ENCODE peak calls at places on chromosome 14, in six cellular contexts. L is IMR-90, V is thoracic aorta, X is left lung, B is heart right ventricle, D is upper lobe of right lung. N is an unnamed sample.

GRCh38 chr14:49294736-49295135 is 291.4 kb downstream of the RPS29 start:
- DNase-seq in D (no peak), V (no peak), L (no peak), X (no peak), B (no peak), N (no peak)

GRCh38 chr14:99273025-99273723 is 1.2 kb upstream of the BCL11B start:
- DNase-seq in L (no peak), D (no peak), V (no peak), B (no peak), X (no peak), N (no peak)

GRCh38 chr14:95547626-95548327 is 12.9 kb downstream of the GLRX5 start:
- DNase-seq in B (no peak), L (peak; percentile 66), X (no peak), D (peak; percentile 19), V (no peak), N (no peak)

GRCh38 chr14:68939424-68939892 is 39.6 kb downstream of the ACTN1 start:
- DNase-seq in B (no peak), X (no peak), V (no peak), D (no peak), L (no peak), N (no peak)

GRCh38 chr14:72633551-72633950 is 260.4 kb downstream of the DPF3 start:
- DNase-seq in V (no peak), X (no peak), B (no peak), D (no peak), L (no peak), N (no peak)

GRCh38 chr14:87691482-87691881 is 301.5 kb downstream of the GALC start:
- DNase-seq in L (no peak), V (no peak), X (peak; percentile 38), D (peak; percentile 65), B (no peak), N (no peak)

GRCh38 chr14:56175773-56176172 is 57.6 kb downstream of the PELI2 start:
- DNase-seq in B (no peak), D (no peak), L (no peak), X (no peak), V (no peak), N (no peak)

GRCh38 chr14:97491697-97492096 is 694.5 kb downstream of the VRK1 start:
- DNase-seq in L (no peak), B (no peak), D (no peak), V (no peak), X (no peak), N (no peak)

GRCh38 chr14:68479247-68479646 is 313.6 kb downstream of the ZFP36L1 start:
- DNase-seq in L (peak; percentile 25), V (no peak), D (no peak), X (no peak), B (no peak), N (no peak)

DNA sequence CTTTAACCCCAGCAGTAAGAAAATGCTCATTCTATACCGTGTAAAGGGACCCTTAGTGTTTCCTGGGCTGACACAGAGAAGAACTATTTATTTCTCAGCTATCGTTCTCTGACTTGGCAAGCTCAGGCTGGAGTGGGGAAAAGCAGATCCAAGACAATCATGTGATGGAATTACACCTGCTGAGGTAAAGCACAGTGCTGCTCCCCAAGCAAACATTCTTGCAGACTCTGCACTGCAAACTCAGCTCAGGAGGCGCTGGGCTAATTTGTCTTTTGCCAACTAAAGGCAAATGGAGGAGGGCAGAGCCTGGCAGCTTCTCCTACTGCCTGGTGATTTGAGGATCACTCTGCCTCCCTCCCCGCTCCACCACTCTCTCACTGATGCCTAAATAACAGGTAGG is 57.8 kb upstream of the FUT8 start:
- DNase-seq in L (no peak), B (no peak), X (no peak), D (no peak), V (no peak), N (no peak)
- H3K27ac ChIP-seq in L (no peak overlapping the region), B (no peak overlapping the region), X (no peak overlapping the region), D (no peak overlapping the region), V (no peak overlapping the region), N (no peak overlapping the region)

DNA sequence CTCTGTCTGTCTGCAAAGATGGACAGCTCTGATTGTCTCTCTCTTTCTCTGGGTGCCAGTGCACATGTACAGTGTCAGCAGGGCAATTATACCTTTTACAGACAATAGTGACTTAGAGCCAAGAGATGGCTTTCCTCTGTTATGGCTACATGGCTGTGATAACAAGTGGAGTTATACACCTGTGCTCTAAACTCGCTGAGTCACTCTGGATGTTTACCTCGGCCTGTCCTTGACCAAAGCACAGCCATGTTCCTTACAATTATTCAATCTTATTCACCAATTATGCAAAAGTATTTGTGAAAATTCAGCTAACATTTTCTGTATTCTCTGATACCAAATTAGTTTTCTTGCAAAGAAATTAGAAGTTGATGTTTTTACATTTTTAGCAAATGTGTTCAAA is 475.5 kb upstream of the CCDC196 start:
- DNase-seq in X (no peak), L (no peak), B (no peak), V (no peak), D (no peak), N (no peak)
- H3K27ac ChIP-seq in X (no peak overlapping the region), L (no peak overlapping the region), B (no peak overlapping the region), V (no peak overlapping the region), D (no peak overlapping the region), N (no peak overlapping the region)

GRCh38 chr14:54360667-54361066 is 36.1 kb upstream of the CDKN3 start:
- DNase-seq in V (no peak), D (no peak), L (no peak), B (no peak), X (no peak), N (no peak)

GRCh38 chr14:54362759-54363437 is 33.9 kb upstream of the CDKN3 start:
- DNase-seq in D (no peak), L (no peak), B (no peak), X (no peak), V (no peak), N (no peak)

GRCh38 chr14:54366726-54367707 is 29.8 kb upstream of the CDKN3 start:
- DNase-seq in D (no peak), X (no peak), L (peak; percentile 70), B (no peak), V (no peak), N (peak; percentile 45)

GRCh38 chr14:54362089-54362504 is 34.7 kb upstream of the CDKN3 start:
- DNase-seq in D (no peak), X (no peak), B (no peak), L (no peak), V (no peak), N (no peak)

GRCh38 chr14:54364555-54365415 is 32.0 kb upstream of the CDKN3 start:
- DNase-seq in D (no peak), L (peak; percentile 37), X (no peak), B (peak; percentile 25), V (peak; percentile 31), N (no peak)
- H3K27ac ChIP-seq in D (peak overlapping the region; percentile 56), L (no peak overlapping the region), X (no peak overlapping the region), B (peak overlapping the region; percentile 76), V (peak overlapping the region; percentile 69), N (no peak overlapping the region)

GRCh38 chr14:71441142-71441541 is 491.1 kb upstream of the RGS6 start:
- DNase-seq in V (no peak), X (no peak), L (no peak), D (no peak), B (no peak), N (no peak)

GRCh38 chr14:71439247-71439646 is 493.0 kb upstream of the RGS6 start:
- DNase-seq in D (no peak), B (no peak), X (no peak), V (no peak), L (peak; percentile 27), N (no peak)

GRCh38 chr14:71438684-71439083 is 493.5 kb upstream of the RGS6 start:
- DNase-seq in V (no peak), D (no peak), L (peak; percentile 44), X (no peak), B (no peak), N (no peak)

GRCh38 chr14:71433303-71433702 is 498.9 kb upstream of the RGS6 start:
- DNase-seq in V (no peak), D (no peak), X (no peak), L (no peak), B (no peak), N (no peak)

GRCh38 chr14:71437870-71438269 is 494.4 kb upstream of the RGS6 start:
- DNase-seq in V (no peak), B (no peak), D (no peak), L (peak; percentile 17), X (no peak), N (no peak)
- H3K27ac ChIP-seq in V (no peak overlapping the region), B (no peak overlapping the region), D (no peak overlapping the region), L (peak overlapping the region; percentile 27), X (no peak overlapping the region), N (no peak overlapping the region)